ENCODE peak calls at places on chromosomes 5 and 9, in four cellular contexts. One of them, this sample, is unnamed.

GRCh38 chr5:62142351-62142750 is 163.7 kb upstream of the KIF2A start:
- DNase-seq in endothelial cell: no peak
- DNase-seq in WERI-Rb-1: no peak
- DNase-seq in fibroblast of the aortic adventitia: no peak
- DNase-seq in this sample: no peak

GRCh38 chr5:33272288-33272687 is 168.5 kb upstream of the TARS1 start:
- DNase-seq in endothelial cell: no peak
- DNase-seq in WERI-Rb-1: no peak
- DNase-seq in fibroblast of the aortic adventitia: peak; percentile 94
- DNase-seq in this sample: no peak

GRCh38 chr9:124392855-124393460 is 22.3 kb downstream of the PSMB7 start:
- DNase-seq in endothelial cell: no peak
- DNase-seq in WERI-Rb-1: peak; percentile 22
- DNase-seq in fibroblast of the aortic adventitia: peak; percentile 96
- DNase-seq in this sample: no peak

GRCh38 chr5:157828949-157829639 is 29.9 kb downstream of the CLINT1 start:
- DNase-seq in endothelial cell: peak; percentile 26
- DNase-seq in WERI-Rb-1: no peak
- DNase-seq in fibroblast of the aortic adventitia: no peak
- DNase-seq in this sample: no peak

GRCh38 chr9:123426406-123426805 is 70.4 kb downstream of the CRB2 start:
- DNase-seq in endothelial cell: no peak
- DNase-seq in WERI-Rb-1: no peak
- DNase-seq in fibroblast of the aortic adventitia: no peak
- DNase-seq in this sample: no peak

GRCh38 chr5:1037671-1038416 is 29.2 kb downstream of the NKD2 start:
- DNase-seq in endothelial cell: no peak
- DNase-seq in WERI-Rb-1: no peak
- DNase-seq in fibroblast of the aortic adventitia: no peak
- DNase-seq in this sample: peak; percentile 2

GRCh38 chr5:131571669-131572168 is 63.3 kb downstream of the RAPGEF6 start:
- DNase-seq in endothelial cell: no peak
- DNase-seq in WERI-Rb-1: no peak
- DNase-seq in fibroblast of the aortic adventitia: no peak
- DNase-seq in this sample: no peak

GRCh38 chr5:129172561-129172960 is 78.0 kb downstream of the ISOC1 start:
- DNase-seq in endothelial cell: no peak
- DNase-seq in WERI-Rb-1: no peak
- DNase-seq in fibroblast of the aortic adventitia: peak; percentile 71
- DNase-seq in this sample: no peak

GRCh38 chr9:121607434-121608248 is 43.8 kb upstream of the DAB2IP start:
- DNase-seq in endothelial cell: no peak
- DNase-seq in WERI-Rb-1: peak; percentile 73
- DNase-seq in fibroblast of the aortic adventitia: peak; percentile 54
- DNase-seq in this sample: no peak

GRCh38 chr9:122580360-122580759 is 2.8 kb downstream of the OR1L8 start:
- DNase-seq in endothelial cell: no peak
- DNase-seq in WERI-Rb-1: no peak
- DNase-seq in fibroblast of the aortic adventitia: peak; percentile 71
- DNase-seq in this sample: no peak

DNA sequence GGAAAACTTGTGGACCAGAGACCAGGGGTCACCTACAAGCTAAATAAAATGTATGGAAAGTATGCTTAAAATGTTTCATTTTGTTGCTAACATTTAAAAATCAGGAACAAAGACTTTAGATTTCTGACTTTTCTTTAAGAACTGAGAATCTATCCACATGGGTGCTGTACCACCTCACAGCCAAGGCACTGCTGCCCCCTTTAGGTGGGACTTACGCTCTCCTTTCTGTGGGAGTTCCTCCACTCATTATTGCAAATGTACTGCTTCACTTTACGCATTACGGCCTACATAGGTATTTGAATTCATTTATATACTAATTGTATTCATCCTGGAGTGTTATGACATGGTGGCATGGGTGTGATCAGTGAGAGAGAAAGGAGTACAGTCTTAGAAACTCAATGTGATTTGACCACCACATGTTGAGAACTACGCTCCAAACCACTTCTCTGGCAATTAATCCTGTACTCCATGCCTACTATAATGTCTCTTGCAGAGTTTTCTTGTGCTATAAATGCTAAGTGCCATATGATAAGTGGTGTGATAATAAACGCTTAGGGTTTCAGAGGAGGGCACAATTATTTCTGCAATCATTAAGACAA is 24.7 kb upstream of the CETN3 start:
- DNase-seq in endothelial cell: peak; percentile 54
- DNase-seq in WERI-Rb-1: peak; percentile 76
- DNase-seq in fibroblast of the aortic adventitia: peak; percentile 61
- DNase-seq in this sample: peak; percentile 61
- TF ChIP-seq CTCF in endothelial cell: peak; percentile 52
- TF ChIP-seq CTCF in WERI-Rb-1: peak; percentile 85
- TF ChIP-seq CTCF in fibroblast of the aortic adventitia: peak; percentile 83
- TF ChIP-seq CTCF in this sample: peak; percentile 70

DNA sequence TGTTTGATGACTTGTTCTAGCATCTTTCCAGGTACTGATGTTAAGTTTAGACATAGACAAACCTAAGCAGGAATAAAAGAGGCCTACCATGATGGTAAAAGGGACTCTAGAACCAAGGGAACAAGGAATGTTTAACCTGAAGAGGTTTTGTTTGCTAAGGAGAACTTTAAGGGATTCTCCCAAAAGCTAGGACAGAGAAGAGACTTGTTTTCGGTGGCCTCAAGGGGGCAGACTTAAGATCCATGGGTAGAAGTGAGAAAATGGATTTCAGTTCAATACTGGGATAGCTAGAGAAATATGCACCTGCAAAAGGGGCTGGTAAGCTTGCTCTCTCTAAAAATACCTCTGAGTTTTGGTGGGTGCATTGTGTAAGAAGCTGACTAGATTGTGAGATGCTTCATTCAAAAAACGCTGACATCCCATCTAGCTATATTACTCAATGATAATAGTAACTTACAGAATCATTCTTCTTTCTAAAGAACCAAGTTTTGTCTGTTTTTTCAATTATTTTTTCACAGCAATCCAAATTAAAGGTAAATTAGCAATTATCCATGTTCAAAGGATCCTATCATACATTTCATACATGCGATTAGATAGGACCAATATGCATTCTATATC is 5.5 kb upstream of the ADRB2 start:
- DNase-seq in endothelial cell: peak; percentile 41
- DNase-seq in WERI-Rb-1: no peak
- DNase-seq in fibroblast of the aortic adventitia: peak; percentile 64
- DNase-seq in this sample: peak; percentile 23
- TF ChIP-seq CTCF in endothelial cell: peak; percentile 62
- TF ChIP-seq CTCF in WERI-Rb-1: peak; percentile 60
- TF ChIP-seq CTCF in fibroblast of the aortic adventitia: peak; percentile 74
- TF ChIP-seq CTCF in this sample: peak; percentile 61

DNA sequence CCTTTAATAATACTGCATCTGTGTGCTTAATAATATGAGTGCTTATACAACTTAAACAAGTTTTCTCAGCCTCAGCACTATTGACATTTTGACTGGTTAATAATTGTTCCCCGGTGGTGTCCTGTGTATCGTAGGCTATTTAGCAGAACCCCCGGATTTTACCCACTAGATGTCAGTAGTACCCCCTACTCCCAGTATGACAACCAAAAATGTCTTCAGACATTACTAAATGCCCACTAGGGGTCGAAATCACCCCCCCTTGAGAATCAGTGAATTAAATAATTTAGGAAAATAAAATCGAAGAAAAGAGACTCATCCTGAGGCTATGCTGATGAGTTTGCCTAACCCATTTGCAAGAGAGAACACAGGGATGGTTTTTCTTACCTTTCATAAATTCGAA is 166.3 kb downstream of the ATP10B start:
- DNase-seq in endothelial cell: peak; percentile 11
- DNase-seq in WERI-Rb-1: no peak
- DNase-seq in fibroblast of the aortic adventitia: no peak
- DNase-seq in this sample: no peak
- TF ChIP-seq CTCF in endothelial cell: peak; percentile 44
- TF ChIP-seq CTCF in WERI-Rb-1: no peak
- TF ChIP-seq CTCF in fibroblast of the aortic adventitia: no peak
- TF ChIP-seq CTCF in this sample: peak; percentile 52

GRCh38 chr9:120569556-120569955 is 10.4 kb downstream of the CDK5RAP2 start:
- DNase-seq in endothelial cell: no peak
- DNase-seq in WERI-Rb-1: no peak
- DNase-seq in fibroblast of the aortic adventitia: no peak
- DNase-seq in this sample: no peak
- TF ChIP-seq CTCF in endothelial cell: no peak
- TF ChIP-seq CTCF in WERI-Rb-1: no peak
- TF ChIP-seq CTCF in fibroblast of the aortic adventitia: no peak
- TF ChIP-seq CTCF in this sample: no peak

DNA sequence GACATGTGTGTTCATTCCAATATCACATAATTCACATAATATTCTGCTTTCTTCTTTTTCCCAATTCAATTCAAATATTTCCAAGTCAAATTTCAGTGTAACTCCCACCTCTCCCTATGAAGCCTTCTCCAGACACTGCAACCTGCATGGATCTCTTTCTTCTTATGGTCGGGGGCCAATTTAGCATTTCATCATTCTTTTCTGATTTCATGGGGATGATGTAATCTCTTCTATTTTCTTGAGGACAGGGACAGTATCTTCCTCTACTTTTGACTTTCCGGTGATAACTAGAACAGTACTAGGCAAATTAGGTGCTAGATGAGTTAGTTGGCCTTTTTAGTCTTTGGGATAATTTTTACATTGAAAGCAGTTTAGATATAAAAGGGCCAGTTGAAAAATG is 92.7 kb downstream of the CARTPT start:
- DNase-seq in endothelial cell: no peak
- DNase-seq in WERI-Rb-1: no peak
- DNase-seq in fibroblast of the aortic adventitia: no peak
- DNase-seq in this sample: no peak
- TF ChIP-seq CTCF in endothelial cell: no peak
- TF ChIP-seq CTCF in WERI-Rb-1: no peak
- TF ChIP-seq CTCF in fibroblast of the aortic adventitia: no peak
- TF ChIP-seq CTCF in this sample: no peak

DNA sequence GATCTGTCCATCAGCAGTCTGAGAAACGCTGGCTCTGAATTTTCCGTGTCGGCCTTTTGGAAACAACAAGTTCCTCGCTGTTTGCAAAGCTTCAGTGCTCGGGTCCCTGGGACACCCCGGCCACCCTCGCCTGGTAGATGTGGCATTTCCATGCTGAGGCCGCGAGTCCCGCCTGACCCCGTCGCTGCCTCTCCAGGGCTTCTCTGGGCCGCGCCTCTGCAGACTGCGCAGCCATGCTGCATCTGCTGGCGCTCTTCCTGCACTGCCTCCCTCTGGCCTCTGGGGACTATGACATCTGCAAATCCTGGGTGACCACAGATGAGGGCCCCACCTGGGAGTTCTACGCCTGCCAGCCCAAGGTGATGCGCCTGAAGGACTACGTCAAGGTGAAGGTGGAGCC is 4.7 kb downstream of the NTNG2 start:
- DNase-seq in endothelial cell: no peak
- DNase-seq in WERI-Rb-1: peak; percentile 86
- DNase-seq in fibroblast of the aortic adventitia: no peak
- DNase-seq in this sample: no peak
- TF ChIP-seq CTCF in endothelial cell: no peak
- TF ChIP-seq CTCF in WERI-Rb-1: peak; percentile 88
- TF ChIP-seq CTCF in fibroblast of the aortic adventitia: no peak
- TF ChIP-seq CTCF in this sample: peak; percentile 36

GRCh38 chr9:93345630-93346239 is 105.8 kb upstream of the FAM120A start:
- DNase-seq in endothelial cell: no peak
- DNase-seq in WERI-Rb-1: no peak
- DNase-seq in fibroblast of the aortic adventitia: no peak
- DNase-seq in this sample: no peak
- TF ChIP-seq CTCF in endothelial cell: no peak
- TF ChIP-seq CTCF in WERI-Rb-1: no peak
- TF ChIP-seq CTCF in fibroblast of the aortic adventitia: no peak
- TF ChIP-seq CTCF in this sample: no peak